ENCODE peak calls at places on chromosomes 4 and X, in nine cellular contexts. V is GM04504; B is CD4-positive, alpha-beta memory T cell; G is islet precursor cell; K is KG1; Q is stimulated activated CD8-positive, alpha-beta memory T cell treated with anti-CD3 and anti-CD28 coated beads, Interleukin-4, amount 100 ng/mL, for 1 hour; W is IMR-90; E is GM12878; S is skeletal muscle cell. F is an unnamed sample.

GRCh38 chrX:5650904-5651303 is 577.8 kb downstream of the NLGN4X start:
- DNase-seq in G (no peak), E (no peak), W (no peak), V (no peak), B (no peak), Q (no peak), S (no peak), K (no peak), F (no peak)

GRCh38 chr4:1856920-1857699 is 1.2 kb upstream of the LETM1 start:
- DNase-seq in G (peak), E (no peak), S (no peak), K (no peak), W (no peak), B (no peak), V (no peak), Q (no peak), F (no peak)

GRCh38 chr4:39514888-39515401 is 12.3 kb downstream of the UGDH start:
- DNase-seq in V (no peak), S (no peak), B (no peak), W (peak), K (no peak), E (no peak), G (no peak), Q (no peak), F (peak)

GRCh38 chr4:32499176-32499575 is 1779.0 kb downstream of the PCDH7 start:
- DNase-seq in E (no peak), W (no peak), K (no peak), G (no peak), Q (no peak), V (peak), B (no peak), S (peak), F (no peak)

GRCh38 chr4:182914357-182914756 is 2.8 kb downstream of the DCTD start:
- DNase-seq in E (no peak), B (no peak), W (no peak), G (peak), S (no peak), Q (no peak), K (no peak), V (no peak), F (no peak)

GRCh38 chr4:165394275-165394674 is 15.5 kb downstream of the CPE start:
- DNase-seq in E (no peak), V (no peak), K (no peak), B (no peak), G (no peak), S (peak), Q (no peak), W (peak), F (no peak)

GRCh38 chr4:102356562-102357202 is 11.4 kb upstream of the SLC39A8 start:
- DNase-seq in S (no peak), G (no peak), B (no peak), K (no peak), W (no peak), Q (no peak), E (no peak), V (no peak), F (no peak)

GRCh38 chr4:62225972-62226371 is 1025.8 kb downstream of the ADGRL3 start:
- DNase-seq in V (no peak), G (no peak), W (no peak), K (no peak), B (no peak), Q (no peak), E (no peak), S (peak), F (no peak)

GRCh38 chrX:44903842-44904530 is 31.0 kb downstream of the KDM6A start:
- DNase-seq in G (no peak), E (no peak), V (no peak), Q (no peak), S (no peak), K (no peak), W (no peak), B (no peak), F (no peak)

GRCh38 chrX:132470830-132471229 is 18.0 kb downstream of the MBNL3 start:
- DNase-seq in K (no peak), V (no peak), S (no peak), G (no peak), W (no peak), E (no peak), B (no peak), Q (no peak), F (no peak)

GRCh38 chrX:66028936-66029335 is 10.9 kb downstream of the VSIG4 start:
- DNase-seq in B (no peak), W (no peak), V (no peak), Q (no peak), G (no peak), E (no peak), K (no peak), S (no peak), F (no peak)

GRCh38 chrX:151633157-151633556 is 62.1 kb upstream of the PRRG3 start:
- DNase-seq in S (no peak), G (no peak), V (no peak), B (no peak), K (no peak), E (no peak), W (no peak), Q (no peak), F (no peak)

GRCh38 chrX:96563663-96564062 is 121.0 kb upstream of the DIAPH2 start:
- DNase-seq in Q (no peak), E (no peak), K (no peak), G (no peak), S (peak), W (peak), B (no peak), V (peak), F (no peak)

GRCh38 chrX:31353095-31353494 is 281.3 kb upstream of the FTHL17 start:
- DNase-seq in B (no peak), K (no peak), S (no peak), W (peak), G (peak), Q (no peak), E (no peak), V (peak), F (no peak)

GRCh38 chrX:50905334-50905733 is 5.2 kb upstream of the BMP15 start:
- DNase-seq in V (no peak), E (no peak), B (no peak), G (no peak), K (no peak), Q (no peak), W (no peak), S (no peak), F (no peak)